ENCODE peak calls at places on chromosomes 6 and 20, in ten cellular contexts. Y is ACHN; O is fibroblast of mammary gland; B is activated T-cell treated with anti-CD3 and anti-CD28 coated beads for 24 hours; X is HCT116; T is ELF-1; I is activated CD4-positive, alpha-beta memory T cell treated with anti-CD3 and anti-CD28 coated beads for 36 hours; Q is HTR-8/SVneo; N is mucosa of descending colon; F is tibial artery. G is an unnamed sample.

GRCh38 chr6:52667572-52667971 is 3.3 kb upstream of the TMEM14A start:
- DNase-seq in Y (no peak), N (no peak), I (no peak), X (no peak), T (no peak), Q (no peak), O (no peak), F (no peak), B (no peak), G (no peak)

GRCh38 chr20:51497542-51498467 is 44.7 kb downstream of the NFATC2 start:
- DNase-seq in I (peak), F (peak), X (no peak), N (peak), T (no peak), Q (no peak), O (no peak), B (peak), Y (no peak), G (no peak)

GRCh38 chr6:1678966-1679690 is 69.4 kb downstream of the FOXC1 start:
- DNase-seq in X (no peak), N (no peak), F (no peak), B (no peak), O (no peak), I (no peak), Y (no peak), Q (no peak), T (no peak), G (no peak)

GRCh38 chr20:63081831-63082230 is 75.1 kb upstream of the BHLHE23 start:
- DNase-seq in X (no peak), I (no peak), B (no peak), F (no peak), O (no peak), N (no peak), Q (no peak), T (no peak), Y (no peak), G (no peak)

GRCh38 chr20:11376998-11377397 is 540.7 kb upstream of the BTBD3 start:
- DNase-seq in O (peak), N (no peak), B (no peak), Y (no peak), T (no peak), Q (no peak), F (no peak), I (no peak), X (no peak), G (no peak)

GRCh38 chr20:53247460-53248103 is 275.4 kb downstream of the TSHZ2 start:
- DNase-seq in X (no peak), I (peak), N (no peak), F (no peak), T (no peak), Q (no peak), B (no peak), Y (no peak), O (no peak), G (no peak)

GRCh38 chr6:54301770-54302169 is 6.5 kb upstream of the TINAG start:
- DNase-seq in F (no peak), B (no peak), O (no peak), N (no peak), Y (no peak), Q (no peak), T (no peak), X (no peak), I (no peak), G (no peak)

GRCh38 chr6:2714359-2714895 is 36.3 kb downstream of the MYLK4 start:
- DNase-seq in T (no peak), N (no peak), X (no peak), Q (peak), Y (peak), I (no peak), F (no peak), O (peak), B (no peak), G (no peak)

GRCh38 chr20:20259534-20259933 is 108.4 kb upstream of the INSM1 start:
- DNase-seq in F (no peak), O (peak), N (no peak), T (no peak), Y (no peak), B (no peak), I (no peak), Q (no peak), X (no peak), G (no peak)

GRCh38 chr20:63342561-63343459 is 18.3 kb downstream of the CHRNA4 start:
- DNase-seq in B (no peak), F (no peak), X (no peak), T (no peak), Q (no peak), I (no peak), N (no peak), O (no peak), Y (no peak), G (no peak)

GRCh38 chr6:151475653-151476523 is 17.9 kb upstream of the CCDC170 start:
- DNase-seq in Y (peak), O (peak), Q (no peak), F (no peak), X (peak), I (peak), T (peak), N (peak), B (peak), G (peak)

GRCh38 chr6:42251911-42252637 is 34.4 kb upstream of the MRPS10 start:
- DNase-seq in B (no peak), N (peak), O (peak), Y (no peak), X (no peak), Q (no peak), T (no peak), I (no peak), F (no peak), G (peak)

GRCh38 chr6:34143884-34144580 is 1.9 kb downstream of the GRM4 start:
- DNase-seq in Q (peak), B (peak), O (no peak), T (peak), I (peak), N (peak), X (no peak), F (no peak), Y (no peak), G (no peak)

GRCh38 chr6:163355471-163355991 is 59.0 kb upstream of the QKI start:
- DNase-seq in F (peak), T (peak), X (no peak), B (no peak), N (peak), Y (peak), O (peak), Q (peak), I (no peak), G (no peak)

GRCh38 chr20:63032026-63032800 is 25.4 kb upstream of the BHLHE23 start:
- DNase-seq in O (no peak), T (no peak), B (no peak), I (no peak), Y (no peak), X (no peak), F (no peak), N (no peak), Q (no peak), G (no peak)